ENCODE peak calls at places on chromosome 17, in six cellular contexts. One of them, this sample, is unnamed.

GRCh38 chr17:77110006-77110374 is 30.8 kb upstream of the SEC14L1 start:
- DNase-seq in neuronal stem cell: peak; percentile 44
- DNase-seq in H1: no peak
- DNase-seq in IMR-90: peak; percentile 28
- DNase-seq in mesenchymal stem cell: peak; percentile 48
- DNase-seq in trophoblast cell: no peak
- DNase-seq in this sample: no peak

GRCh38 chr17:35807371-35808144 is 1.7 kb upstream of the TAF15 start:
- DNase-seq in neuronal stem cell: no peak
- DNase-seq in H1: no peak
- DNase-seq in IMR-90: peak; percentile 74
- DNase-seq in mesenchymal stem cell: peak; percentile 59
- DNase-seq in trophoblast cell: no peak
- DNase-seq in this sample: no peak

GRCh38 chr17:72117748-72118587 is 2.9 kb upstream of the SOX9 start:
- DNase-seq in neuronal stem cell: no peak
- DNase-seq in H1: no peak
- DNase-seq in IMR-90: no peak
- DNase-seq in mesenchymal stem cell: peak; percentile 36
- DNase-seq in trophoblast cell: no peak
- DNase-seq in this sample: peak; percentile 69

GRCh38 chr17:151886-152859 is 14.8 kb downstream of the SCGB1C2 start:
- DNase-seq in neuronal stem cell: no peak
- DNase-seq in H1: no peak
- DNase-seq in IMR-90: peak; percentile 8
- DNase-seq in mesenchymal stem cell: peak; percentile 15
- DNase-seq in trophoblast cell: no peak
- DNase-seq in this sample: no peak

GRCh38 chr17:83200231-83200699 is 120.9 kb downstream of the METRNL start:
- DNase-seq in neuronal stem cell: no peak
- DNase-seq in H1: no peak
- DNase-seq in IMR-90: peak; percentile 26
- DNase-seq in mesenchymal stem cell: no peak
- DNase-seq in trophoblast cell: peak; percentile 62
- DNase-seq in this sample: no peak

GRCh38 chr17:31610301-31610910 is 218.9 kb downstream of the RAB11FIP4 start:
- DNase-seq in neuronal stem cell: no peak
- DNase-seq in H1: no peak
- DNase-seq in IMR-90: no peak
- DNase-seq in mesenchymal stem cell: no peak
- DNase-seq in trophoblast cell: no peak
- DNase-seq in this sample: peak; percentile 63

GRCh38 chr17:13931111-13931526 is 138.2 kb upstream of the COX10 start:
- DNase-seq in neuronal stem cell: no peak
- DNase-seq in H1: no peak
- DNase-seq in IMR-90: peak; percentile 19
- DNase-seq in mesenchymal stem cell: peak; percentile 36
- DNase-seq in trophoblast cell: peak; percentile 42
- DNase-seq in this sample: no peak

GRCh38 chr17:72494576-72494975 is 373.8 kb downstream of the SOX9 start:
- DNase-seq in neuronal stem cell: no peak
- DNase-seq in H1: no peak
- DNase-seq in IMR-90: no peak
- DNase-seq in mesenchymal stem cell: no peak
- DNase-seq in trophoblast cell: no peak
- DNase-seq in this sample: no peak

GRCh38 chr17:80866050-80866793 is 125.4 kb upstream of the CHMP6 start:
- DNase-seq in neuronal stem cell: no peak
- DNase-seq in H1: no peak
- DNase-seq in IMR-90: peak; percentile 69
- DNase-seq in mesenchymal stem cell: peak; percentile 73
- DNase-seq in trophoblast cell: peak; percentile 27
- DNase-seq in this sample: peak; percentile 76

GRCh38 chr17:40958086-40958953 is 8.4 kb downstream of the KRT39 start:
- DNase-seq in neuronal stem cell: no peak
- DNase-seq in H1: no peak
- DNase-seq in IMR-90: no peak
- DNase-seq in mesenchymal stem cell: no peak
- DNase-seq in trophoblast cell: peak; percentile 61
- DNase-seq in this sample: no peak

GRCh38 chr17:77164483-77165030 is 23.8 kb downstream of the SEC14L1 start:
- DNase-seq in neuronal stem cell: no peak
- DNase-seq in H1: no peak
- DNase-seq in IMR-90: peak; percentile 53
- DNase-seq in mesenchymal stem cell: peak; percentile 55
- DNase-seq in trophoblast cell: no peak
- DNase-seq in this sample: no peak

GRCh38 chr17:74778960-74779359 is 2.8 kb upstream of the NAT9 start:
- DNase-seq in neuronal stem cell: no peak
- DNase-seq in H1: no peak
- DNase-seq in IMR-90: peak; percentile 72
- DNase-seq in mesenchymal stem cell: peak; percentile 77
- DNase-seq in trophoblast cell: peak; percentile 51
- DNase-seq in this sample: no peak

GRCh38 chr17:76071497-76072148 is 694 bp downstream of the SRP68 start:
- DNase-seq in neuronal stem cell: no peak
- DNase-seq in H1: no peak
- DNase-seq in IMR-90: no peak
- DNase-seq in mesenchymal stem cell: no peak
- DNase-seq in trophoblast cell: no peak
- DNase-seq in this sample: no peak

GRCh38 chr17:33778505-33779398 is 476.3 kb upstream of the CCL2 start:
- DNase-seq in neuronal stem cell: peak; percentile 52
- DNase-seq in H1: peak; percentile 3
- DNase-seq in IMR-90: peak; percentile 69
- DNase-seq in mesenchymal stem cell: peak; percentile 47
- DNase-seq in trophoblast cell: peak; percentile 43
- DNase-seq in this sample: peak; percentile 65

GRCh38 chr17:54901230-54901847 is 687 bp downstream of the TOM1L1 start:
- DNase-seq in neuronal stem cell: no peak
- DNase-seq in H1: no peak
- DNase-seq in IMR-90: peak; percentile 8
- DNase-seq in mesenchymal stem cell: peak; percentile 54
- DNase-seq in trophoblast cell: no peak
- DNase-seq in this sample: peak; percentile 34

GRCh38 chr17:10668771-10669170 is 11.7 kb upstream of the MYH3 start:
- DNase-seq in neuronal stem cell: no peak
- DNase-seq in H1: no peak
- DNase-seq in IMR-90: peak; percentile 83
- DNase-seq in mesenchymal stem cell: peak; percentile 58
- DNase-seq in trophoblast cell: no peak
- DNase-seq in this sample: no peak

GRCh38 chr17:73156166-73156840 is 8.5 kb upstream of the SSTR2 start:
- DNase-seq in neuronal stem cell: peak; percentile 58
- DNase-seq in H1: no peak
- DNase-seq in IMR-90: peak; percentile 68
- DNase-seq in mesenchymal stem cell: peak; percentile 59
- DNase-seq in trophoblast cell: peak; percentile 38
- DNase-seq in this sample: peak; percentile 91

DNA sequence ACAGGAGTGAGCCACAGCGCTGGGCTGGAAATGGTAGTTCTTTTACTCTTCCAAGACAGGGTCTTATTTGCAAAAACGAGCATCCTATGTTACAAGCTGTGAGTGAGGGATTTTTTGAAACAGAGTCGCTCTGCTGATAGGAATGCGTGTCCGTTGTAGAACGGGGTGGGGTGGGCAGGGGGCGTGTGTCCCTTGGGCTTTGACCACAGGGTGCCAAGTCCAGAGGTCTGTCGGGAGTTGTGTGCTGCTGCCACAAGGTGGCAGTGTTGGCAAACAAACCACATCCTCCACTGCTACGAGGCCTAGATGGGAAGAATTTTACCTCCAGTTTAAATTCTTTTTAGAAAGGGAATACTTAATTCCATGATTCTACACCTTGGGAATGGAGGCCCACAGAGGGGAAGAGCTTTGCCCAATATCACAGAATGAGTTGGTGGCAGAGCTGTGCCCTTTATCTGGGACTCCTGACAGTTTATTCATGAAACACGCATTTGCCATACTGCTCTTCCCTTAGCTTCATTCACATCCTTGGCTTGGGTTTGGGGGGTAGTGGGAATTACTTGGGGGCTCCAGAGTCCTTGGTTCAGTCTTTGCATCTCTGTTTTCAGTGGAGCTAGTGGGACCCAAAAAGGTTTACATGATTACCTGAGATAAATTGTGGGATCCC is 30.6 kb upstream of the ETV4 start:
- DNase-seq in neuronal stem cell: peak; percentile 89
- DNase-seq in H1: peak; percentile 73
- DNase-seq in IMR-90: peak; percentile 77
- DNase-seq in mesenchymal stem cell: peak; percentile 67
- DNase-seq in trophoblast cell: peak; percentile 72
- DNase-seq in this sample: peak; percentile 92
- H3K4me2 ChIP-seq in neuronal stem cell: no peak overlapping the region
- H3K4me2 ChIP-seq in H1: peak overlapping the region; percentile 66
- H3K4me2 ChIP-seq in IMR-90: no peak overlapping the region
- H3K4me2 ChIP-seq in mesenchymal stem cell: no peak overlapping the region
- H3K4me2 ChIP-seq in trophoblast cell: no peak overlapping the region
- H3K4me2 ChIP-seq in this sample: peak overlapping the region; percentile 55

DNA sequence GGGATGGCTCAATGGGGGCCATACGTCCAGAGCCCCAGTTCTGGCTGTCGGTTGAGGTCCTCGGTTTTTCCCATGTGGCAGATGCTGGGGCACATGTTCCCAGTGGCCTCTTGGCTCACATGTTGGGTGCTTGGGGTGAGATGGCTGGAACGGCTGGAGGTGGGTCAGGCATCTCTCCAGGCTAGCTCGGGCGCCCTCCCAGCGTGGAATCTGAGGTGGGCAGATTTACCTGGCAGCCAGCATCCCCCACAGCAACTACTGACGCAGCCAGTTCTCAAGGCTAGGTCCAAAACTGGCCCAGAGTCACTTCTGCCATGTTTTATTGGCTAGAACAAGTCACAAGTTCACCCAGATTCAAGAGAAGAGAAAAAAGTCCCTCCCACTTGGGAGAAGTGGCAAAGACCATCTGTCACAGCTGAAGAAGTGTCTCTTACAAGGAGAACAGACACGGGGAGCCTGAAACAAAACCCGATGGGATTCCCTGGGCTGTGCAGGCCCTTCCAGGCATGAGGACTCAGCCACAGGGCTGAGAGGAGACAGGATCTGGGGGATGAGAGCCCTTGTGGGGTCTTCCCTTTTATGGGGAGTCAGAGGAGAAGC is 15.2 kb downstream of the ACE start:
- DNase-seq in neuronal stem cell: no peak
- DNase-seq in H1: no peak
- DNase-seq in IMR-90: no peak
- DNase-seq in mesenchymal stem cell: no peak
- DNase-seq in trophoblast cell: no peak
- DNase-seq in this sample: no peak
- H3K14ac ChIP-seq in neuronal stem cell: no peak overlapping the region
- H3K14ac ChIP-seq in H1: no peak overlapping the region
- H3K14ac ChIP-seq in IMR-90: no peak overlapping the region
- H3K14ac ChIP-seq in mesenchymal stem cell: no peak overlapping the region
- H3K14ac ChIP-seq in trophoblast cell: no peak overlapping the region
- H3K14ac ChIP-seq in this sample: no peak overlapping the region

DNA sequence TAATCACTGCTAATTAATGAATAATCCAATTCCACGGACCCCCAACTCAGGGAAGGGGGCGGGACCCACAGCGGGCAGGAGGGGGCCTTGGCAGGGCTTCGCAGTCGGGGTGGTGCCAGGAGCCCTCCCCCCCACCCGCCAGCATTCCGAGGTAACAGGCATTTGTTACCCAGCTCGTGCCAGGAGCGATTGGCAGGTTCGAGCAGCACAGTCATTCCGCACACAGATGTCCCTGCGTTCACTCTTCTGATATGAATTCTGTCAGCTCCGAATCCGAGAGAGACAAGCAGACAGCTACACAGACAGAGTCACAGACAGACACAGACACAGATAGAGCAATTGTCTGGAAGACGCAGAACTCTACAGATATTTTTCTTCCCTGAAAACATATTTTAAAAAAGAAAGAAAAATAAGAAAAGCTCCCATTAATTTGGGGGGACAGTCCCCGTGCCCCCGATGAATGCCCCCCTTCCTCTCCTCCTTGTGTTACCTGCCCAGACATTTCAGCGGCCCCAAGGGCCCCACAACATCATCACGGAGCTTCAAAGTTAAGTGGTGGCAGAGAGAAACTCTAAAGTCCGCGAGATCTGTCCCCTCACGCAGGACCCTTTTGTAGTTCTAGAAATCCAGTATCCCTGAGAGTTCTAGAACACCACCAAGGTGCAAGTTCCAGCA is 10.2 kb downstream of the NEUROD2 start:
- DNase-seq in neuronal stem cell: no peak
- DNase-seq in H1: no peak
- DNase-seq in IMR-90: no peak
- DNase-seq in mesenchymal stem cell: no peak
- DNase-seq in trophoblast cell: no peak
- DNase-seq in this sample: no peak
- H3K4me2 ChIP-seq in neuronal stem cell: no peak overlapping the region
- H3K4me2 ChIP-seq in H1: no peak overlapping the region
- H3K4me2 ChIP-seq in IMR-90: no peak overlapping the region
- H3K4me2 ChIP-seq in mesenchymal stem cell: no peak overlapping the region
- H3K4me2 ChIP-seq in trophoblast cell: no peak overlapping the region
- H3K4me2 ChIP-seq in this sample: peak overlapping the region; percentile 2

GRCh38 chr17:56994009-56994792 is 16.3 kb downstream of the SCPEP1 start:
- DNase-seq in neuronal stem cell: no peak
- DNase-seq in H1: no peak
- DNase-seq in IMR-90: peak; percentile 26
- DNase-seq in mesenchymal stem cell: no peak
- DNase-seq in trophoblast cell: peak; percentile 95
- DNase-seq in this sample: no peak
- H3K14ac ChIP-seq in neuronal stem cell: no peak overlapping the region
- H3K14ac ChIP-seq in H1: no peak overlapping the region
- H3K14ac ChIP-seq in IMR-90: no peak overlapping the region
- H3K14ac ChIP-seq in mesenchymal stem cell: no peak overlapping the region
- H3K14ac ChIP-seq in trophoblast cell: no peak overlapping the region
- H3K14ac ChIP-seq in this sample: no peak overlapping the region

This sample was measured in H9.